ENCODE peak calls at places on chromosome 7, in five cellular contexts. V is prostate gland, T is NCI-H510A treated with DMSO at 0.1 percent for 48 hours, N is naive B cell, O is ELR. L is an unnamed sample.

GRCh38 chr7:36506820-36507219 is 117.2 kb downstream of the ANLN start:
- DNase-seq in V (no peak), T (no peak), N (no peak), O (no peak), L (no peak)

GRCh38 chr7:94313926-94314325 is 80.8 kb upstream of the COL1A2 start:
- DNase-seq in V (no peak), T (no peak), N (no peak), O (no peak), L (no peak)

GRCh38 chr7:28807396-28807994 is 150.6 kb downstream of the TRIL start:
- DNase-seq in V (no peak), T (no peak), N (no peak), O (peak; percentile 43), L (no peak)

GRCh38 chr7:12805957-12806356 is 118.5 kb downstream of the ARL4A start:
- DNase-seq in V (no peak), T (no peak), N (no peak), O (no peak), L (no peak)

GRCh38 chr7:66099551-66100407 is 14.9 kb upstream of the CRCP start:
- DNase-seq in V (peak; percentile 91), T (peak; percentile 60), N (no peak), O (peak; percentile 88), L (peak; percentile 55)

GRCh38 chr7:150323682-150324365 is 479 bp upstream of the ACTR3C start:
- DNase-seq in V (no peak), T (no peak), N (no peak), O (no peak), L (no peak)

GRCh38 chr7:123367508-123368122 is 166.8 kb downstream of the IQUB start:
- DNase-seq in V (no peak), T (no peak), N (no peak), O (peak; percentile 33), L (no peak)

GRCh38 chr7:50329775-50330174 is 25.3 kb downstream of the IKZF1 start:
- DNase-seq in V (no peak), T (no peak), N (peak; percentile 67), O (no peak), L (no peak)

GRCh38 chr7:17298102-17298839 is at the start of gene AHR:
- DNase-seq in V (peak; percentile 92), T (peak; percentile 88), N (peak; percentile 77), O (peak; percentile 96), L (peak; percentile 93)

GRCh38 chr7:116218051-116218645 is 7.8 kb downstream of the TES start:
- DNase-seq in V (no peak), T (no peak), N (no peak), O (peak; percentile 91), L (no peak)

GRCh38 chr7:141575164-141575563 is 24.0 kb downstream of the AGK start:
- DNase-seq in V (no peak), T (no peak), N (no peak), O (no peak), L (no peak)

GRCh38 chr7:144032483-144032882 is 16.3 kb upstream of the OR2A5 start:
- DNase-seq in V (no peak), T (no peak), N (no peak), O (no peak), L (no peak)

GRCh38 chr7:134651991-134652390 is 5.3 kb downstream of the BPGM start:
- DNase-seq in V (no peak), T (no peak), N (no peak), O (no peak), L (no peak)

GRCh38 chr7:135414208-135414607 is 95.7 kb downstream of the CNOT4 start:
- DNase-seq in V (no peak), T (no peak), N (no peak), O (no peak), L (no peak)

GRCh38 chr7:144255471-144255897 is 9.1 kb downstream of the OR2A7 start:
- DNase-seq in V (no peak), T (no peak), N (no peak), O (no peak), L (no peak)

GRCh38 chr7:41147651-41148360 is 555.1 kb downstream of the INHBA start:
- DNase-seq in V (no peak), T (no peak), N (no peak), O (no peak), L (no peak)

L was measured in psoas muscle.